ENCODE peak calls at places on chromosomes 6 and 20, in nine cellular contexts. M, Y, A, Q, F, I, H, B and V are unnamed samples. For H3K9me3, the result is how much of the 10 kb centered on the place peaks cover.

GRCh38 chr20:39800548-39800947 is 838.4 kb downstream of the DHX35 start:
- DNase-seq in M (peak), Y (peak), A (peak), Q (no peak), F (no peak), I (no peak), H (peak), B (peak), V (no peak)

GRCh38 chr6:96923871-96924493 is 546 bp upstream of the KLHL32 start:
- DNase-seq in M (no peak), Y (no peak), A (no peak), Q (peak), F (no peak), I (no peak), H (no peak), B (no peak), V (no peak)

GRCh38 chr20:63234693-63235398 is 859 bp upstream of the BIRC7 start:
- DNase-seq in M (no peak), Y (no peak), A (no peak), Q (no peak), F (no peak), I (no peak), H (no peak), B (peak), V (peak)

GRCh38 chr6:31081872-31082271 is 30.5 kb downstream of the C6orf15 start:
- DNase-seq in M (no peak), Y (no peak), A (no peak), Q (no peak), F (no peak), I (no peak), H (no peak), B (no peak), V (no peak)

GRCh38 chr20:7908905-7909304 is 31.4 kb downstream of the HAO1 start:
- DNase-seq in M (no peak), Y (no peak), A (no peak), Q (no peak), F (no peak), I (no peak), H (no peak), B (no peak), V (no peak)

GRCh38 chr6:75608304-75608703 is 6.6 kb downstream of the SENP6 start:
- DNase-seq in M (no peak), Y (no peak), A (no peak), Q (no peak), F (no peak), I (no peak), H (no peak), B (no peak), V (no peak)

GRCh38 chr20:39936401-39936800 is 752.6 kb downstream of the MAFB start:
- DNase-seq in M (no peak), Y (no peak), A (no peak), Q (no peak), F (no peak), I (no peak), H (no peak), B (no peak), V (no peak)

GRCh38 chr20:47295921-47296426 is 60.5 kb downstream of the ZMYND8 start:
- DNase-seq in M (peak), Y (no peak), A (no peak), Q (no peak), F (no peak), I (no peak), H (no peak), B (peak), V (no peak)

GRCh38 chr20:50276119-50277063 is 85.8 kb downstream of the CEBPB start:
- DNase-seq in M (no peak), Y (no peak), A (no peak), Q (no peak), F (no peak), I (no peak), H (no peak), B (no peak), V (no peak)

GRCh38 chr6:42556462-42556861 is 7.4 kb upstream of the UBR2 start:
- DNase-seq in M (no peak), Y (no peak), A (no peak), Q (no peak), F (no peak), I (peak), H (no peak), B (no peak), V (peak)

GRCh38 chr20:63212393-63212730 is 3.6 kb downstream of the YTHDF1 start:
- DNase-seq in M (no peak), Y (no peak), A (no peak), Q (no peak), F (no peak), I (no peak), H (no peak), B (no peak), V (no peak)

GRCh38 chr6:40500227-40500626 is 86.9 kb downstream of the LRFN2 start:
- DNase-seq in M (no peak), Y (no peak), A (no peak), Q (no peak), F (no peak), I (no peak), H (no peak), B (no peak), V (no peak)

GRCh38 chr6:107323133-107323785 is 136.1 kb downstream of the PDSS2 start:
- DNase-seq in M (no peak), Y (no peak), A (no peak), Q (no peak), F (no peak), I (no peak), H (no peak), B (no peak), V (no peak)

GRCh38 chr6:16752206-16752867 is 8.9 kb downstream of the ATXN1 start:
- DNase-seq in M (no peak), Y (no peak), A (no peak), Q (no peak), F (no peak), I (peak), H (no peak), B (no peak), V (no peak)

GRCh38 chr6:167244064-167244949 is 46.8 kb upstream of the UNC93A start:
- DNase-seq in M (no peak), Y (no peak), A (no peak), Q (no peak), F (no peak), I (no peak), H (no peak), B (no peak), V (no peak)

GRCh38 chr20:50815162-50815989 is 20.5 kb downstream of the BCAS4 start:
- DNase-seq in M (no peak), Y (no peak), A (no peak), Q (no peak), F (peak), I (no peak), H (peak), B (no peak), V (peak)

GRCh38 chr6:137870744-137871247 is 3.7 kb downstream of the TNFAIP3 start:
- DNase-seq in M (no peak), Y (no peak), A (no peak), Q (no peak), F (no peak), I (no peak), H (no peak), B (no peak), V (no peak)

GRCh38 chr6:1461207-1461606 is 71.8 kb downstream of the FOXF2 start:
- DNase-seq in M (no peak), Y (no peak), A (no peak), Q (no peak), F (no peak), I (no peak), H (no peak), B (no peak), V (no peak)

GRCh38 chr20:6595704-6596103 is 171.8 kb upstream of the BMP2 start:
- DNase-seq in M (no peak), Y (no peak), A (no peak), Q (no peak), F (no peak), I (no peak), H (no peak), B (no peak), V (no peak)

GRCh38 chr6:41578714-41579610 is 32.8 kb downstream of the FOXP4 start:
- DNase-seq in M (no peak), Y (no peak), A (no peak), Q (no peak), F (no peak), I (peak), H (no peak), B (no peak), V (peak)

GRCh38 chr6:89940225-89941027 is 46.2 kb downstream of the GJA10 start:
- DNase-seq in M (peak), Y (peak), A (no peak), Q (peak), F (peak), I (peak), H (peak), B (peak), V (peak)

GRCh38 chr6:51959744-51960383 is 127.5 kb downstream of the PKHD1 start:
- DNase-seq in M (peak), Y (peak), A (peak), Q (peak), F (peak), I (peak), H (peak), B (peak), V (peak)

GRCh38 chr6:159729598-159729997 is 2.3 kb downstream of the WTAP start:
- DNase-seq in M (no peak), Y (no peak), A (no peak), Q (no peak), F (no peak), I (no peak), H (no peak), B (no peak), V (no peak)

DNA sequence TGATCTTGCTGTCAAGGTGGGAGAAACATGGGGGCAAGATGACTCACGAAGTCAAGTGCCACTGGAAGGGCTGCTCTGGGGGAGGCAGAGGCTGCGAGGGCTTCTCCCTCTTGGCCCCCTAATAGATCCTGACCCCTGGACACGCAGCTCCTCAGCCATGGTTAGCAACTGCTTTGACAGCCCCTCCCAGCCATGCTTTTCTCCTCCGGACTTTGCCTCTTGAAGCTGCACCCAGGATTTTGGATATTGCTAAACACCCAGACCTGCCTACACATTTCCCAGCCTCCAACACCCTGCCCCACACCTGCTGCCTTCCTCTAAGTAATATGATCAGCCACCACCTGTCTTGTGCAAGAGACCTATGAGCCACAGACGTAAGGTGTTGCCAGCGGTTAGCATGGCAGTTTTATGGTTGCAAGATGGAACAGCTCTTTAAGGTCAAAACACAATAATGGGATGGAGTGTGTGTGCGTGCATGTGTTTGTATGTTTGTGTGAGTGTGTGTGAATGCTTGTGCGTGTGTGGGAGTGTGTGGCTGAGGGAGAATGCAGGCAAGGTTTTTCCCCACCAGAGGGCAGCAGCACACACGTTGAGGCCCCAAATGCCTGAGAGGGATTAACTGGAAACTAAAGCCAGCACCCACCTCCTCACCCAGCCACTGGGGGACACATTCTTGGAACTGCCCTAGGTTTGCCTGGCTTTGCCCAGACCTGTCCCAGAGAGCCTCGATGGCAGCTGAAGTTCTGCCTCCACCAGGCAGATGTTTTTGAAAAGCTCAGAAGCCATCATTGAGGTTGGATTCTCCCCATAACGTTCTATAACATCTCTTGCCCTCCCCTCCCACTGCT is 2.5 kb downstream of the IP6K3 start:
- DNase-seq in M (peak), Y (peak), A (peak), Q (peak), F (no peak), I (peak), H (peak), B (peak), V (peak)
- H3K27ac ChIP-seq in M (no peak), Y (peak), A (peak), Q (no peak), F (no peak), I (peak), H (no peak), B (peak), V (peak)

GRCh38 chr20:24943731-24944130 is 5.3 kb upstream of the CST7 start:
- DNase-seq in M (no peak), Y (no peak), A (no peak), Q (no peak), F (no peak), I (no peak), H (no peak), B (no peak), V (no peak)
- H3K9me3 ChIP-seq in M (under half), Y (under half), A (under half), Q (under half), F (under half), I (under half), H (under half), B (under half), V (under half)

GRCh38 chr20:59495894-59496510 is 108.3 kb upstream of the PHACTR3 start:
- DNase-seq in M (peak), Y (peak), A (peak), Q (peak), F (peak), I (peak), H (peak), B (peak), V (peak)
- H3K27ac ChIP-seq in M (no peak), Y (no peak), A (no peak), Q (no peak), F (no peak), I (no peak), H (no peak), B (no peak), V (no peak)

GRCh38 chr6:83758533-83758932 is 49.6 kb upstream of the SNAP91 start:
- DNase-seq in M (no peak), Y (no peak), A (no peak), Q (no peak), F (no peak), I (no peak), H (no peak), B (no peak), V (no peak)

GRCh38 chr6:83756565-83756964 is 47.7 kb upstream of the SNAP91 start:
- DNase-seq in M (no peak), Y (no peak), A (no peak), Q (no peak), F (no peak), I (no peak), H (no peak), B (no peak), V (no peak)

GRCh38 chr6:83757021-83757420 is 48.1 kb upstream of the SNAP91 start:
- DNase-seq in M (no peak), Y (no peak), A (no peak), Q (no peak), F (no peak), I (no peak), H (no peak), B (no peak), V (no peak)
- H3K9me3 ChIP-seq in M (under half), Y (half or more), A (under half), Q (under half), F (under half), I (under half), H (under half), B (under half), V (under half)

DNA sequence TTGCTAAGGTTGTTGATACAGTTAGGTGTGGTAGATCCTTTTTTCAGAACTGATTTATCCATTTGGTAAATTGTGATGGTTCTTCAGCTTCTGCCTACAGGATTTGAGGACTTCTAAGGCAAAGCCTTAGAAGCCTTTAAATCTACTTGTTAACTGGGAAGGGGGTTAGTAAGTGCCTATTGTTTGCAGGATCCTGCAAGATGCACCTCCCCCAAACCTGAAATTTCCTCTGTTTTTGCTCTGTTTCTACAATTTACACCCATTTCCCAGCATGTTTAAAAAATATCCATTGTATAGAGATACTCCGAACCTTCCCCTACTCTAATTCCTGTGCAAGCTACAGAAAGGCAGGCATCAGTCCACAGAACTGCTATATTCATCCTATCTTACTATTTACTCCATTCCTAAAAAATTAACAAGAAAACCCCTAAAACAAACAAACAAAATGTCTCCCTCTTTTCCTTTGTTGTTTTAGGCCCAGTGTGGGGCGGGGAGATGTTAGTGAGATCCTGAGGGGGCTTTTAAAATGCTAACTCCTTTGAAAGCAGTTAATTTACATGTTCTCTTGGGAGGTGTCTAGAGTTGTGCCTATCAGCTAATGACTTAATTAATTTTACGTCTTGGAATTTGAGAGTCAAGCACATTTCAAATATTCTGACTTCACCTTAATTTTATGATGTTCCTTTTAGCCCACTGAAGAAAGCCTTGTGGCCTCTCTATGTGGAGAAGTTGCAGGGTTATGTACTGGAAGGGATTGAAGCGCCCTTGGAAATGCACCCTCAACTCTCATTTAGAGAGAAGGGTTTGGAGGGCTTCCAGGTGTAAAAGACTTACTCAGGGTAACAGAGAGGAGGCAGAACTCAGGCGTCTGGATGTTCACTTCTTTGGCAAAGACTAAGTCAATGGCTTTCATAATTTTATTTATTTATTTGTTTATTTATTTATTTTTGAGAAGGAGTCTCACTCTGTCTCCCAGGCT is 4.7 kb downstream of the SASH1 start:
- DNase-seq in M (no peak), Y (no peak), A (no peak), Q (no peak), F (no peak), I (no peak), H (no peak), B (no peak), V (no peak)
- H3K27ac ChIP-seq in M (no peak), Y (peak), A (peak), Q (no peak), F (no peak), I (no peak), H (peak), B (no peak), V (no peak)